ENCODE peak calls at places on chromosomes 2 and 18, in six cellular contexts. H, Q, E, J, X and S are unnamed samples.

GRCh38 chr2:218011641-218012040 is 8.8 kb upstream of the TNS1 start:
- DNase-seq in H (no peak), J (no peak), Q (no peak), X (no peak), E (no peak), S (no peak)

GRCh38 chr2:208545398-208546042 is 138.9 kb downstream of the PTH2R start:
- DNase-seq in Q (no peak), X (no peak), H (no peak), E (no peak), J (no peak), S (no peak)

GRCh38 chr2:68744517-68744916 is 9.9 kb downstream of the ARHGAP25 start:
- DNase-seq in H (peak; percentile 21), E (peak; percentile 30), J (no peak), X (no peak), Q (no peak), S (peak; percentile 9)

GRCh38 chr2:221590861-221591260 is 18.8 kb upstream of the EPHA4 start:
- DNase-seq in H (no peak), E (no peak), Q (no peak), X (no peak), J (no peak), S (no peak)

GRCh38 chr2:195559431-195559914 is 97.6 kb upstream of the SLC39A10 start:
- DNase-seq in H (no peak), Q (no peak), E (no peak), X (peak; percentile 98), J (no peak), S (no peak)

GRCh38 chr2:19408592-19408991 is 50.2 kb upstream of the OSR1 start:
- DNase-seq in X (peak; percentile 66), J (no peak), H (no peak), E (no peak), Q (no peak), S (no peak)

GRCh38 chr18:34913837-34914755 is 127.1 kb upstream of the MAPRE2 start:
- DNase-seq in E (no peak), H (no peak), X (peak; percentile 39), Q (peak; percentile 82), J (no peak), S (peak; percentile 13)

GRCh38 chr2:14903709-14904374 is 271.3 kb downstream of the LRATD1 start:
- DNase-seq in E (no peak), X (no peak), Q (peak; percentile 66), H (no peak), J (peak; percentile 60), S (peak; percentile 74)

GRCh38 chr2:134280231-134280630 is 26.4 kb downstream of the MGAT5 start:
- DNase-seq in Q (no peak), E (no peak), J (no peak), H (no peak), X (no peak), S (no peak)

GRCh38 chr2:10094271-10094814 is 14.1 kb upstream of the CYS1 start:
- DNase-seq in X (no peak), Q (peak; percentile 20), E (no peak), H (no peak), J (peak; percentile 54), S (no peak)

GRCh38 chr18:63646916-63647315 is 2.9 kb upstream of the SERPINB4 start:
- DNase-seq in E (no peak), X (peak; percentile 9), Q (no peak), H (no peak), J (no peak), S (peak; percentile 39)

GRCh38 chr2:143975216-143975615 is 544.7 kb downstream of the ZEB2 start:
- DNase-seq in X (no peak), J (no peak), H (no peak), E (no peak), Q (no peak), S (no peak)

GRCh38 chr18:23170137-23170536 is 34.9 kb downstream of the CABLES1 start:
- DNase-seq in J (no peak), X (no peak), Q (no peak), E (no peak), H (no peak), S (no peak)

GRCh38 chr2:120209427-120210233 is 13.6 kb downstream of the TMEM185B start:
- DNase-seq in H (no peak), X (no peak), E (no peak), Q (no peak), J (no peak), S (no peak)

GRCh38 chr18:79485788-79486355 is 90.1 kb downstream of the NFATC1 start:
- DNase-seq in X (peak; percentile 89), Q (no peak), H (no peak), E (peak; percentile 86), J (no peak), S (no peak)

GRCh38 chr18:23355206-23355605 is 97.9 kb upstream of the RIOK3 start:
- DNase-seq in X (no peak), Q (no peak), E (peak; percentile 17), J (no peak), H (no peak), S (no peak)

GRCh38 chr2:19201911-19202310 is 156.5 kb downstream of the OSR1 start:
- DNase-seq in E (no peak), Q (no peak), J (no peak), X (no peak), H (no peak), S (no peak)

GRCh38 chr2:41900299-41900698 is 147.5 kb upstream of the PKDCC start:
- DNase-seq in E (no peak), X (no peak), H (no peak), J (no peak), Q (no peak), S (no peak)

GRCh38 chr2:216987176-216987809 is 127.4 kb upstream of the TNP1 start:
- DNase-seq in X (no peak), H (no peak), Q (no peak), E (no peak), J (peak; percentile 26), S (no peak)

GRCh38 chr2:140650825-140651224 is 1480.0 kb downstream of the LRP1B start:
- DNase-seq in Q (peak; percentile 41), X (peak; percentile 23), E (no peak), H (no peak), J (no peak), S (no peak)

GRCh38 chr2:236622660-236623059 is 53.0 kb downstream of the ACKR3 start:
- DNase-seq in H (no peak), J (no peak), X (no peak), Q (no peak), E (no peak), S (no peak)

GRCh38 chr2:217459675-217460405 is 543.0 kb downstream of the TNS1 start:
- DNase-seq in E (no peak), J (no peak), X (no peak), Q (no peak), H (no peak), S (no peak)

GRCh38 chr2:205188516-205189138 is 493.7 kb upstream of the NRP2 start:
- DNase-seq in J (no peak), E (no peak), X (peak; percentile 96), Q (peak; percentile 16), H (peak; percentile 72), S (peak; percentile 82)

GRCh38 chr2:119550346-119550745 is 6.1 kb downstream of the CFAP221 start:
- DNase-seq in E (no peak), H (no peak), J (no peak), Q (no peak), X (no peak), S (no peak)

GRCh38 chr2:229691631-229692030 is 22.7 kb downstream of the DNER start:
- DNase-seq in X (no peak), J (no peak), Q (no peak), H (no peak), E (no peak), S (no peak)

GRCh38 chr18:13616525-13617035 is 109.8 kb downstream of the FAM210A start:
- DNase-seq in H (peak; percentile 48), Q (no peak), X (no peak), J (no peak), E (no peak), S (no peak)

GRCh38 chr2:164873096-164873670 is 31.6 kb upstream of the COBLL1 start:
- DNase-seq in H (no peak), J (no peak), E (no peak), X (no peak), Q (no peak), S (no peak)

GRCh38 chr2:118148809-118149208 is 60.5 kb downstream of the INSIG2 start:
- DNase-seq in X (peak; percentile 1), Q (no peak), J (no peak), H (no peak), E (no peak), S (peak; percentile 11)
- TF ChIP-seq CTCF in X (no peak), Q (no peak), J (no peak), H (no peak), E (no peak), S (peak; percentile 11)

GRCh38 chr18:77905449-77906055 is 655.9 kb downstream of the GALR1 start:
- DNase-seq in J (no peak), H (no peak), E (no peak), Q (no peak), X (no peak), S (no peak)

GRCh38 chr18:77906103-77906502 is 656.5 kb downstream of the GALR1 start:
- DNase-seq in X (no peak), H (no peak), E (no peak), J (no peak), Q (no peak), S (no peak)

GRCh38 chr18:77905011-77905410 is 655.4 kb downstream of the GALR1 start:
- DNase-seq in E (no peak), J (no peak), H (no peak), Q (no peak), X (no peak), S (no peak)

GRCh38 chr18:77897606-77898005 is 648.0 kb downstream of the GALR1 start:
- DNase-seq in J (no peak), Q (no peak), E (no peak), X (no peak), H (no peak), S (no peak)

DNA sequence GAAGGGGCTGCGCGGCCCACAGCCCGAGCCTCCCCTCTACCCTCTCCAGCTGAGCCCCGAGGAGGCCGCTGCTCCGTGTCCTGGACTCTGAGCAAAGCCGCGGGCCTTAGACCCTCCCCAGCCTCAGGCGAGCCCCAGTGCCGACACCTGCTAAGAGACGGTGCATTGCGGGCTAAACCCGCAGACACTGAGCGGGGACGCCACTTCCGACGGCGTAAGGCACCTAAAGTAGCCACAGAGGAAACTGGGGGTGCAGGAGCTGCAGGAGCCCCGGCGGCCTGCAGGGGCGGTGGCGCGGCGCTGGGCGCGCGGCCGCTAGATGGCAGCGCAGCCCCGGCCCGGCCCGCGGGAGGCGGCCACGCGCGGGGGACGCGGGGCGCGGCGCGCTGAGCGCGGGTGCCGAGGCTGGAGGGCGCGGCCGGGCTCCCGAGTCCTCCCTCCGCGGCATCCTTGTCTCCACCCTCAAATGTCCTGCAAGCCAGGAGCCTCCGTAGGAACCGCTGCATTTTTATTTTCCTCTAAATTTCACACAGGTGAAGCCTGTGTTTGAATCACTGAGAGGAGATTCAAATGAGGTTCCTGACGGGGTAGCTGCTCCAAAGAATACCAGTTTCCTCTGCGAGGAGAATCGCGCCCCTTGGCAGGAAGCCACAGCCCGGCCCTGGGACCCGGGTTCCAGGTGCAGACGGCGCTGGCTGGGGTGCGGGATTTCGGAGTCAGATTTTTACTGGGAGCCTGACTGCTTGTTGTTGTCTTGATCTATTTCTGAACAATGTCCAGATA is 650.5 kb downstream of the GALR1 start:
- DNase-seq in J (peak; percentile 74), X (peak; percentile 27), H (no peak), E (no peak), Q (peak; percentile 33), S (no peak)
- TF ChIP-seq CTCF in J (peak; percentile 55), X (peak; percentile 44), H (peak; percentile 79), E (peak; percentile 69), Q (peak; percentile 92), S (no peak)

GRCh38 chr2:186780701-186781316 is 68.2 kb downstream of the ZSWIM2 start:
- DNase-seq in H (no peak), Q (peak; percentile 63), X (peak; percentile 54), E (no peak), J (no peak), S (peak; percentile 50)
- TF ChIP-seq CTCF in H (no peak), Q (peak; percentile 30), X (peak; percentile 22), E (peak; percentile 27), J (no peak), S (peak; percentile 12)

GRCh38 chr2:162343824-162344616 is at the start of gene GCA:
- DNase-seq in Q (peak; percentile 97), H (peak; percentile 97), X (peak; percentile 94), E (peak; percentile 97), J (peak; percentile 98), S (peak; percentile 24)
- TF ChIP-seq CTCF in Q (no peak), H (no peak), X (no peak), E (no peak), J (no peak), S (no peak)